ENCODE peak calls at places on chromosome 10, in four cellular contexts. G, J, Y and T are unnamed samples.
A peak's percentile ranks its signal among the peaks of the same experiment; 100 is the strongest.

GRCh38 chr10:102379383-102379782 is 16.1 kb upstream of the NFKB2 start:
- DNase-seq in G (no peak), Y (no peak), J (no peak), T (no peak)

GRCh38 chr10:110535958-110536891 is 31.3 kb upstream of the SMC3 start:
- DNase-seq in J (peak; percentile 60), Y (peak; percentile 80), G (peak; percentile 43), T (no peak)

GRCh38 chr10:21927601-21928000 is 75.9 kb downstream of the DNAJC1 start:
- DNase-seq in G (no peak), J (no peak), Y (no peak), T (no peak)

GRCh38 chr10:102919992-102920736 is 2.1 kb downstream of the CNNM2 start:
- DNase-seq in Y (no peak), J (no peak), G (no peak), T (no peak)

GRCh38 chr10:38163617-38164016 is 69.5 kb downstream of the ZNF37A start:
- DNase-seq in Y (no peak), J (no peak), G (no peak), T (no peak)

GRCh38 chr10:5376450-5376849 is 11.7 kb downstream of the UCN3 start:
- DNase-seq in J (no peak), G (no peak), Y (no peak), T (no peak)

GRCh38 chr10:130138479-130138866 is 2.3 kb downstream of the GLRX3 start:
- DNase-seq in Y (no peak), G (no peak), J (no peak), T (no peak)

GRCh38 chr10:103145860-103146466 is 47.1 kb downstream of the NT5C2 start:
- DNase-seq in G (peak; percentile 91), J (no peak), Y (no peak), T (peak; percentile 81)

GRCh38 chr10:59079386-59080226 is 96.8 kb upstream of the PHYHIPL start:
- DNase-seq in G (no peak), J (no peak), Y (no peak), T (no peak)

GRCh38 chr10:132272061-132272766 is 35.5 kb downstream of the STK32C start:
- DNase-seq in J (no peak), G (no peak), Y (no peak), T (peak; percentile 64)

GRCh38 chr10:99329891-99330674 is 927 bp downstream of the CNNM1 start:
- DNase-seq in Y (peak; percentile 68), J (peak; percentile 51), G (no peak), T (peak; percentile 75)

GRCh38 chr10:15169555-15170407 is 1.3 kb upstream of the NMT2 start:
- DNase-seq in J (no peak), G (peak; percentile 12), Y (no peak), T (no peak)

GRCh38 chr10:122049076-122049475 is 60.1 kb downstream of the TACC2 start:
- DNase-seq in J (no peak), G (no peak), Y (no peak), T (no peak)

GRCh38 chr10:32050145-32050544 is 6.1 kb downstream of the KIF5B start:
- DNase-seq in G (no peak), J (no peak), Y (no peak), T (no peak)

GRCh38 chr10:31028076-31028475 is 3.6 kb downstream of the ZNF438 start:
- DNase-seq in G (no peak), J (no peak), Y (no peak), T (no peak)

GRCh38 chr10:119333146-119333792 is 125.9 kb downstream of the GRK5 start:
- DNase-seq in G (no peak), Y (no peak), J (no peak), T (no peak)

GRCh38 chr10:69409968-69410367 is 6.8 kb downstream of the TACR2 start:
- DNase-seq in G (peak; percentile 71), J (no peak), Y (no peak), T (no peak)

GRCh38 chr10:88062385-88062784 is 199.0 kb downstream of the PTEN start:
- DNase-seq in G (peak; percentile 10), J (no peak), Y (no peak), T (no peak)

GRCh38 chr10:96889415-96890171 is 57.5 kb downstream of the LCOR start:
- DNase-seq in Y (no peak), J (no peak), G (no peak), T (no peak)

GRCh38 chr10:79502561-79503309 is 9.6 kb upstream of the EIF5AL1 start:
- DNase-seq in J (peak; percentile 85), Y (no peak), G (no peak), T (no peak)

GRCh38 chr10:17290226-17290625 is 62.2 kb downstream of the VIM start:
- DNase-seq in J (no peak), Y (no peak), G (no peak), T (no peak)

GRCh38 chr10:91762878-91763277 is 35.3 kb upstream of the TNKS2 start:
- DNase-seq in J (no peak), Y (no peak), G (no peak), T (no peak)

GRCh38 chr10:70890917-70891431 is 2.6 kb upstream of the PCBD1 start:
- DNase-seq in J (peak; percentile 55), Y (no peak), G (peak; percentile 80), T (no peak)

GRCh38 chr10:15660990-15661389 is 58.7 kb downstream of the ITGA8 start:
- DNase-seq in Y (no peak), J (peak; percentile 53), G (no peak), T (no peak)

GRCh38 chr10:124262971-124263370 is 155.8 kb downstream of the OAT start:
- DNase-seq in Y (peak; percentile 39), J (no peak), G (no peak), T (peak; percentile 57)

GRCh38 chr10:71694567-71694968 is 25.0 kb downstream of the C10orf105 start:
- DNase-seq in G (peak; percentile 64), J (no peak), Y (peak; percentile 72), T (no peak)

GRCh38 chr10:132145521-132146185 is 41.1 kb upstream of the DPYSL4 start:
- DNase-seq in Y (peak; percentile 54), J (no peak), G (no peak), T (peak; percentile 15)

GRCh38 chr10:13219685-13220670 is 14.2 kb downstream of the UCMA start:
- DNase-seq in Y (peak; percentile 46), G (no peak), J (peak; percentile 64), T (no peak)

GRCh38 chr10:9550810-9551209 is 1466.9 kb upstream of the CELF2 start:
- DNase-seq in Y (no peak), G (no peak), J (no peak), T (no peak)

GRCh38 chr10:70448236-70448635 is 6.8 kb upstream of the NODAL start:
- DNase-seq in J (no peak), Y (no peak), G (no peak), T (no peak)

GRCh38 chr10:5318148-5318547 is 46.6 kb upstream of the UCN3 start:
- DNase-seq in J (no peak), Y (no peak), G (no peak), T (no peak)

DNA sequence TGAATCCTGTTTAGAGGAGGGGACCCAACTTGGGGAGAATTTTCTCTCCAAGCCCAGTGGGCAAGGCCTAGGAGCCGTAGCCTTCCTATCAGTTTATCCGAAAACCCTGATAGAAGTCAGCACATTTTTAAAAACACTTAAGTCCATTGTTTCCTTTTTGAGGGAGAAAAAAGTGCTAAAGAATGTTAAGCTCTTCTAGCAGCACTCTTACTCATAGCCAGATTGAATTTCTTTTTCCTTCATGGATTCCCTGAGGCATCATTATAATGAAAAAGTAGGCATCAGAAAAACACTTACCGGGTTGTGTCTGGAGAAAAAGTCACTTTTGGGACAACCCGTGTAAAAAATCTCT is 635.5 kb upstream of the ANKRD30A start:
- DNase-seq in J (no peak), Y (no peak), G (no peak), T (no peak)
- H3K4me1 ChIP-seq in J (no peaks in the 10 kb centered on the region), Y (no peaks in the 10 kb centered on the region), G (peaks cover 27% of the 10 kb centered on the region), T (peaks cover 23% of the 10 kb centered on the region)

DNA sequence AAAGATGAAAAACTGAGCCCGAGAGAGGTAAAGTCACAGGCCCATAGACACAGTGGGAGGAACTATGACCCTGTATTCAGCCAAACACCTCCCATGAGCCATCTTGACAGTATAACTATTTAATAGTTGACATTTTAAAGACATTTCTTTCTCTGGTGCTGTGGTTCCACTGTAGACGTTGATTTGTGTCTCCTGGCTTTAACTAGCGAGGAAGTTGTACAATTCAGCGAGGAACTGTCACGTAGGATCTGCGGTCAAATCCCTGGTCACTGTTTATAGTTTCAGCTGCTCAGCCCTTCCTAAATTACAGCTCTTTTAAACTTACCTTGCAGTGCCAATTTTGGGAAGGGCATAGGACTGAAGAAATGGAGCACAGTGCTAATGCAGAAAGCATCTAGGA is 7.1 kb upstream of the CELF2 start:
- DNase-seq in G (no peak), J (no peak), Y (no peak), T (no peak)
- H3K27me3 ChIP-seq in G (no peaks in the 10 kb centered on the region), J (no peaks in the 10 kb centered on the region), Y (no peaks in the 10 kb centered on the region), T (no peaks in the 10 kb centered on the region)

GRCh38 chr10:45550903-45551302 is 121.7 kb downstream of the ZFAND4 start:
- DNase-seq in J (no peak), G (no peak), Y (no peak), T (no peak)

GRCh38 chr10:45547207-45547606 is 125.4 kb downstream of the ZFAND4 start:
- DNase-seq in Y (no peak), J (no peak), G (no peak), T (no peak)

GRCh38 chr10:45545150-45545549 is 127.4 kb downstream of the ZFAND4 start:
- DNase-seq in J (no peak), G (no peak), Y (no peak), T (no peak)

GRCh38 chr10:45551387-45551786 is 121.2 kb downstream of the ZFAND4 start:
- DNase-seq in Y (no peak), G (no peak), J (no peak), T (no peak)

DNA sequence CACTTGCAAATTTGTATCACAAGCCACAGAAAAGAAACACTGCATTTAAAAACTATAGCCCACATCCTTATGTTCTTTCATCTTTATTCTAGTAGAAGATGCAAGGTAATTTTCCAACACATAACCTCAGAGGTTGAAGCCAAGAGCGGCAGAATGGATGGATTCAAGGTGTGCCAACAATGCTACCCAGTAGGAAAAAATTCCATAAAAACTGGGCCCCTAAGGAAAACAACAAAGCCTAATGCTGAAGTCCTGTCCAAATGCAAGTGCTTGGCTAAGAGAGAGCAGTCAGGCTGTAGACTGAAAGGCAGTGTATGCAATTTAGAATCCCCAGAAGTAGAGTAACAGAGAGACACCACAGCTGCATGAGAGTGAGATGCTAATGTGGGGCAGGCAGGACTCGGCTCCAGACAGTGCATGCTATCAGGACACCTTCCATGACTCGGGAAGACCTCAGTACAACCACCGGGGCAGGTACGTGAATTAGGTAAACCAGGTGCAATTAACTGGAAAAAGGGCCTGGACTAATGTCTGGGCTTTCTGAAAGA is 124.5 kb downstream of the ZFAND4 start:
- DNase-seq in G (no peak), Y (no peak), J (no peak), T (no peak)
- H3K4me1 ChIP-seq in G (peaks cover 7% of the 10 kb centered on the region), Y (no peaks in the 10 kb centered on the region), J (no peaks in the 10 kb centered on the region), T (no peaks in the 10 kb centered on the region)

DNA sequence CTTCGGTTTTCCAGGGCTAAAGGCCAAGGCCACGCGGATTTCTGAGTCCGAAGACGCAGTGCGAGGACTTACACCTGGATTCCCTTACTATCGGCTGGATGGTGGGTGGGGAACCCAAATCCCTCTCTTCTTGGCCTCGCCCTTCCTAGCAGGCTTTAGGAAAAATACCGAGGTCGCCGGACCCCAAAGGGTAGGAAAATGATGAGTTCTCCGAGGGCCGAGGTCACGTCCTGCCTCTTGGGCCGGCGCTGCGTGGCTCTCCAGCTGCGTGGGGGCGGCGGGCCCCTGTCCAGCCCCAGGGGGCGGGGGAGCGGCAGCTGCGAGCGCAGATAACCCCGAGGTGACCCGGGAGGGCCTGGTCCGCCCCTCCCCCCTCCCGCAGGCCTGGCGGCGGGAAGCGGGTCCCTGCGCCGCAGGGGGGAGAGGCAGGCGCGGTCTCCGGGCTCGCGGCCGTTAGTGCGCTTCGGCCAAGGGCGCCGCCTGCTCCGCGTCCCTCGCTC is 805 bp upstream of the HMX3 start:
- DNase-seq in J (no peak), G (no peak), Y (no peak), T (no peak)
- H3K27me3 ChIP-seq in J (peaks cover 72% of the 10 kb centered on the region), G (peaks cover 100% of the 10 kb centered on the region), Y (peaks cover 100% of the 10 kb centered on the region), T (no peaks in the 10 kb centered on the region)

GRCh38 chr10:107427021-107427420 is 262.5 kb upstream of the SORCS1 start:
- DNase-seq in J (no peak), Y (no peak), G (no peak), T (no peak)
- H3K4me1 ChIP-seq in J (no peaks in the 10 kb centered on the region), Y (no peaks in the 10 kb centered on the region), G (no peaks in the 10 kb centered on the region), T (peaks cover 3% of the 10 kb centered on the region)